ENCODE peak calls at places on chromosomes 4 and X, in eight cellular contexts. C is sciatic nerve; T is iris pigment epithelial cell; P is nucleus accumbens; H is tibial artery; Z is Caco-2; V is NCI-H146; G is stimulated activated effector memory CD8-positive, alpha-beta T cell treated with anti-CD3 and anti-CD28 coated beads, Interleukin-12 subunit alpha, Interleukin-12 subunit beta, amount 100 ng/mL, for 72 hours. Y is an unnamed sample.

GRCh38 chr4:137707626-137708025 is 175.3 kb upstream of the PCDH18 start:
- DNase-seq in V (no peak), Z (no peak), T (peak; percentile 72), C (no peak), G (no peak), P (no peak), H (no peak), Y (no peak)

GRCh38 chr4:159026329-159026728 is 76.5 kb upstream of the RAPGEF2 start:
- DNase-seq in Z (no peak), C (no peak), T (no peak), V (no peak), P (no peak), G (no peak), H (no peak), Y (no peak)

GRCh38 chr4:161419822-161420221 is 744.0 kb downstream of the FSTL5 start:
- DNase-seq in T (no peak), H (peak; percentile 21), Z (no peak), C (no peak), P (no peak), G (no peak), V (peak; percentile 2), Y (no peak)

GRCh38 chr4:151670843-151671242 is 90.0 kb downstream of the GATB start:
- DNase-seq in P (no peak), G (no peak), H (no peak), T (no peak), V (no peak), Z (no peak), C (no peak), Y (no peak)

GRCh38 chrX:119218198-119218597 is 17.9 kb upstream of the PGRMC1 start:
- DNase-seq in T (no peak), C (no peak), V (no peak), P (no peak), Z (no peak), G (no peak), H (no peak), Y (no peak)

GRCh38 chr4:154626793-154627484 is 14.5 kb upstream of the FGG start:
- DNase-seq in V (peak; percentile 16), P (peak; percentile 23), H (no peak), T (peak; percentile 63), C (peak; percentile 74), G (peak; percentile 57), Z (peak; percentile 85), Y (peak; percentile 59)

GRCh38 chrX:120664081-120664480 is 34.2 kb upstream of the C1GALT1C1 start:
- DNase-seq in G (no peak), T (peak; percentile 33), P (no peak), V (no peak), C (no peak), H (no peak), Z (no peak), Y (no peak)

GRCh38 chr4:55359397-55359916 is 13.4 kb downstream of the SRD5A3 start:
- DNase-seq in G (no peak), Z (no peak), H (peak; percentile 35), P (no peak), C (no peak), V (no peak), T (no peak), Y (no peak)

GRCh38 chr4:105283501-105283900 is 136.8 kb downstream of the TET2 start:
- DNase-seq in V (no peak), T (peak; percentile 10), C (no peak), H (no peak), G (no peak), P (no peak), Z (no peak), Y (no peak)

GRCh38 chr4:120544838-120545237 is 377.7 kb downstream of the PRDM5 start:
- DNase-seq in G (no peak), T (no peak), H (no peak), P (no peak), Z (no peak), C (no peak), V (no peak), Y (no peak)

GRCh38 chr4:11618666-11619282 is 190.1 kb upstream of the HS3ST1 start:
- DNase-seq in V (no peak), P (no peak), Z (no peak), C (no peak), G (no peak), H (no peak), T (no peak), Y (no peak)

GRCh38 chr4:59180969-59181368 is 2019.2 kb upstream of the ADGRL3 start:
- DNase-seq in T (no peak), C (no peak), V (no peak), H (no peak), Z (no peak), G (no peak), P (no peak), Y (no peak)

GRCh38 chrX:19658030-19658429 is 142.7 kb upstream of the MAP3K15 start:
- DNase-seq in V (no peak), G (no peak), P (no peak), T (peak; percentile 40), Z (no peak), H (no peak), C (no peak), Y (no peak)

GRCh38 chrX:96692454-96692853 is 7.8 kb downstream of the DIAPH2 start:
- DNase-seq in P (no peak), V (no peak), C (no peak), H (no peak), Z (no peak), G (no peak), T (peak; percentile 16), Y (no peak)

GRCh38 chr4:88010921-88011320 is 3.5 kb downstream of the PKD2 start:
- DNase-seq in G (no peak), H (no peak), T (peak; percentile 50), P (no peak), C (no peak), Z (no peak), V (no peak), Y (no peak)

GRCh38 chrX:55033429-55033828 is 2.7 kb upstream of the ALAS2 start:
- DNase-seq in T (no peak), H (no peak), V (no peak), P (no peak), G (no peak), C (no peak), Z (no peak), Y (no peak)

GRCh38 chr4:78152795-78153194 is 95.7 kb downstream of the FRAS1 start:
- DNase-seq in C (no peak), T (no peak), Z (no peak), V (no peak), H (no peak), G (no peak), P (no peak), Y (no peak)

GRCh38 chr4:155759372-155760252 is 791 bp downstream of the GUCY1B1 start:
- DNase-seq in Z (no peak), C (peak; percentile 67), T (peak; percentile 39), V (no peak), H (peak; percentile 35), P (peak; percentile 64), G (no peak), Y (peak; percentile 12)

GRCh38 chr4:112448211-112448745 is 67.7 kb downstream of the NEUROG2 start:
- DNase-seq in C (no peak), T (peak; percentile 51), V (no peak), G (no peak), H (no peak), P (no peak), Z (no peak), Y (no peak)

GRCh38 chr4:159900562-159900961 is 797.7 kb downstream of the RAPGEF2 start:
- DNase-seq in H (no peak), C (no peak), P (no peak), Z (no peak), G (no peak), T (no peak), V (no peak), Y (no peak)

GRCh38 chr4:184485279-184485678 is 10.9 kb upstream of the IRF2 start:
- DNase-seq in Z (no peak), G (no peak), T (no peak), H (no peak), C (no peak), V (no peak), P (no peak), Y (no peak)

GRCh38 chr4:143559757-143560147 is 46.2 kb downstream of the SMARCA5 start:
- DNase-seq in P (no peak), T (no peak), C (no peak), V (peak; percentile 50), Z (no peak), G (peak; percentile 55), H (no peak), Y (no peak)

GRCh38 chrX:79100791-79101484 is 43.5 kb upstream of the GPR174 start:
- DNase-seq in C (no peak), Z (no peak), H (no peak), G (no peak), P (no peak), T (no peak), V (no peak), Y (no peak)

GRCh38 chrX:21666679-21667078 is 8.5 kb upstream of the KLHL34 start:
- DNase-seq in C (no peak), G (no peak), P (no peak), V (no peak), T (no peak), H (no peak), Z (no peak), Y (no peak)

GRCh38 chr4:147498031-147498700 is 17.3 kb downstream of the EDNRA start:
- DNase-seq in V (no peak), P (no peak), G (no peak), Z (no peak), T (peak; percentile 95), C (no peak), H (no peak), Y (no peak)

GRCh38 chr4:14977836-14978235 is 24.4 kb upstream of the CPEB2 start:
- DNase-seq in C (no peak), Z (no peak), V (no peak), H (no peak), G (no peak), T (no peak), P (no peak), Y (no peak)

GRCh38 chr4:1385373-1386340 is 20.6 kb downstream of the NKX1-1 start:
- DNase-seq in V (no peak), Z (no peak), H (no peak), G (no peak), T (no peak), C (peak; percentile 50), P (no peak), Y (no peak)

Y was measured in GM12891.